ENCODE peak calls at places on chromosomes 3 and 15, in eight cellular contexts. V is activated CD4-positive, CD25-positive, alpha-beta regulatory T cell treated with anti-CD3 and anti-CD28 coated beads, Interleukin-2, amount 50 U/mL, for 72 hours; H is stimulated activated CD8-positive, alpha-beta memory T cell treated with anti-CD3 and anti-CD28 coated beads, Interleukin-4, amount 100 ng/mL, for 4 hours; I is NCI-H524; T is M059J; L is left ventricle myocardium superior; Z is OCI-LY7; S is sigmoid colon. M is an unnamed sample.

GRCh38 chr15:77944002-77944867 is 133.3 kb downstream of the TBC1D2B start:
- DNase-seq in V (no peak), H (no peak), I (no peak), T (peak), L (peak), Z (peak), S (peak), M (no peak)

GRCh38 chr3:34174740-34175139 is 376.3 kb downstream of the PDCD6IP start:
- DNase-seq in V (no peak), H (no peak), I (no peak), T (no peak), L (no peak), Z (no peak), S (no peak), M (no peak)

GRCh38 chr3:18841422-18842343 is 306.6 kb upstream of the KCNH8 start:
- DNase-seq in V (no peak), H (no peak), I (no peak), T (no peak), L (no peak), Z (no peak), S (no peak), M (no peak)

GRCh38 chr3:171454026-171454425 is 6.2 kb downstream of the TNIK start:
- DNase-seq in V (no peak), H (no peak), I (no peak), T (no peak), L (no peak), Z (no peak), S (no peak), M (no peak)

GRCh38 chr3:15953841-15954240 is 156.1 kb upstream of the ANKRD28 start:
- DNase-seq in V (no peak), H (no peak), I (no peak), T (no peak), L (no peak), Z (peak), S (no peak), M (no peak)

GRCh38 chr3:10505050-10505790 is at the start of gene ATP2B2:
- DNase-seq in V (no peak), H (no peak), I (peak), T (no peak), L (no peak), Z (peak), S (no peak), M (no peak)

GRCh38 chr15:68231102-68231818 is 1.7 kb upstream of the CLN6 start:
- DNase-seq in V (no peak), H (no peak), I (peak), T (no peak), L (no peak), Z (no peak), S (no peak), M (peak)

GRCh38 chr3:5165698-5166097 is 21.8 kb upstream of the EDEM1 start:
- DNase-seq in V (no peak), H (no peak), I (no peak), T (no peak), L (no peak), Z (no peak), S (no peak), M (no peak)

GRCh38 chr15:32994810-32995424 is 199.6 kb downstream of the FMN1 start:
- DNase-seq in V (no peak), H (no peak), I (peak), T (peak), L (no peak), Z (peak), S (no peak), M (no peak)

GRCh38 chr3:70808881-70809280 is 496.4 kb upstream of the MDFIC2 start:
- DNase-seq in V (no peak), H (no peak), I (no peak), T (no peak), L (no peak), Z (no peak), S (no peak), M (no peak)

GRCh38 chr3:126529585-126530170 is 5.7 kb downstream of the CHST13 start:
- DNase-seq in V (no peak), H (no peak), I (no peak), T (no peak), L (peak), Z (no peak), S (peak), M (no peak)

GRCh38 chr3:31921833-31922232 is 59.2 kb downstream of the OSBPL10 start:
- DNase-seq in V (no peak), H (no peak), I (no peak), T (no peak), L (no peak), Z (no peak), S (no peak), M (no peak)

GRCh38 chr15:78298983-78299301 is 467 bp downstream of the SKIC8 start:
- DNase-seq in V (no peak), H (no peak), I (no peak), T (peak), L (no peak), Z (peak), S (no peak), M (no peak)